ENCODE peak calls at places on chromosomes 12 and 14, in six cellular contexts. X, K, N, H, C and O are unnamed samples.

GRCh38 chr12:114682920-114683708 is 861 bp downstream of the TBX3 start:
- DNase-seq in C (no peak), X (no peak), N (peak), K (no peak), H (no peak), O (peak)

GRCh38 chr14:99123208-99123870 is 148.7 kb downstream of the BCL11B start:
- DNase-seq in N (no peak), X (no peak), H (peak), C (no peak), K (no peak), O (peak)

GRCh38 chr12:110345176-110345651 is 58.3 kb downstream of the ANAPC7 start:
- DNase-seq in H (no peak), K (peak), X (peak), N (peak), C (no peak), O (no peak)

GRCh38 chr14:77406718-77407117 is 16.6 kb downstream of the NOXRED1 start:
- DNase-seq in X (no peak), N (no peak), H (no peak), K (no peak), C (no peak), O (no peak)

GRCh38 chr14:96245710-96246534 is 10.1 kb upstream of the BDKRB1 start:
- DNase-seq in N (no peak), X (no peak), C (no peak), H (no peak), K (no peak), O (no peak)

GRCh38 chr12:93922583-93923006 is 225.8 kb upstream of the PLXNC1 start:
- DNase-seq in C (no peak), N (no peak), X (no peak), H (no peak), K (no peak), O (no peak)

GRCh38 chr14:100734031-100734990 is 7.6 kb downstream of the DLK1 start:
- DNase-seq in X (no peak), H (peak), N (no peak), C (no peak), K (no peak), O (no peak)

GRCh38 chr14:75578786-75579781 is 664 bp downstream of the FLVCR2 start:
- DNase-seq in N (peak), C (no peak), H (peak), X (no peak), K (peak), O (no peak)

GRCh38 chr14:74599201-74599809 is 12.7 kb downstream of the LTBP2 start:
- DNase-seq in X (no peak), H (no peak), N (no peak), K (no peak), C (no peak), O (no peak)

GRCh38 chr14:32352631-32353030 is 23.5 kb downstream of the AKAP6 start:
- DNase-seq in C (no peak), K (no peak), N (no peak), H (no peak), X (no peak), O (no peak)

GRCh38 chr14:77660754-77661153 is 44.3 kb upstream of the SPTLC2 start:
- DNase-seq in N (no peak), C (no peak), H (no peak), K (no peak), X (no peak), O (no peak)

GRCh38 chr12:103762473-103762872 is 78.6 kb downstream of the NT5DC3 start:
- DNase-seq in N (no peak), H (no peak), K (no peak), X (no peak), C (no peak), O (no peak)

GRCh38 chr14:32508281-32508680 is 179.2 kb downstream of the AKAP6 start:
- DNase-seq in H (no peak), X (no peak), N (no peak), C (no peak), K (no peak), O (no peak)

GRCh38 chr14:22928237-22929103 is 706 bp downstream of the PRMT5 start:
- DNase-seq in N (no peak), X (no peak), K (no peak), C (no peak), H (no peak), O (no peak)

GRCh38 chr14:90319173-90319572 is 12.6 kb downstream of the NRDE2 start:
- DNase-seq in K (no peak), X (no peak), N (no peak), C (no peak), H (no peak), O (no peak)

GRCh38 chr12:95829395-95829794 is 29.4 kb upstream of the SNRPF start:
- DNase-seq in N (no peak), X (no peak), H (no peak), K (no peak), C (no peak), O (no peak)

GRCh38 chr12:39427360-39427808 is 15.5 kb downstream of the KIF21A start:
- DNase-seq in K (no peak), C (no peak), X (no peak), H (no peak), N (no peak), O (no peak)

GRCh38 chr14:69135133-69135532 is 17.8 kb downstream of the DCAF5 start:
- DNase-seq in C (no peak), X (no peak), H (no peak), K (no peak), N (no peak), O (no peak)

GRCh38 chr14:70660967-70661871 is 19.5 kb downstream of the TTC9 start:
- DNase-seq in H (no peak), X (no peak), K (no peak), C (peak), N (peak), O (peak)

GRCh38 chr14:85437143-85437542 is 92.8 kb upstream of the FLRT2 start:
- DNase-seq in C (no peak), N (no peak), H (no peak), X (no peak), K (no peak), O (no peak)

DNA sequence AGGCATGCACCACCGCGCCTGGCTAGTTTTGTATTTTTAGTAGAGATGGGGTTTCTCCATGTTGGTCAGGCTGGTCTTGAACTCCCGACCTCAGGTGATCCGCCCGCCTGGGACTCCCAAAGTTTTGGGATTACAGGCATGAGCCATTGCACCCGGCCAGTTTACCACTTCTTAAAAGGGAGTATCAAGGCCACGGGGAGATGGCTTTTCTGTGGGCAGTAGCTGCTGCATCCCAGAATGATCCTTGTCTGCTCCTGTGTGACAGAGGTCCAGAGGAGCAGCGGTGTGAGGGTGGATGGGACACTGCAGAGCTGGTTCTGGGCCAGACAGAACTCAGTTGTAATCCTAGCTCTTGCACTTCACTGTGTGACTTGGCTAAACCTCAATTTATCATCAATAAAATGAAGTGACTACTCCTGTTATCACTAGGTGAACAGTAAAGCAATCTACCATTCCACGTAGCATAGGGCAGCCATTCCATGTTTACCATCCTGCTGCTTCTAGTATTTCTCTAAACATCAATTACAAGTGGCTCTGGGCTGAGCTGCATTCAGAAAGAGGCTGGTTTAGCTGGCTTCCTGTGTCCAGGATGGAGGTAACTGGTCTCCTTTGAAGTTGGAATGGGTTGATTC is 3.0 kb upstream of the NPFF start:
- DNase-seq in C (no peak), K (no peak), X (no peak), N (no peak), H (peak), O (no peak)
- TF ChIP-seq POLR2AphosphoS5 in C (no peak), K (no peak), X (no peak), N (no peak), H (no peak), O (no peak)

DNA sequence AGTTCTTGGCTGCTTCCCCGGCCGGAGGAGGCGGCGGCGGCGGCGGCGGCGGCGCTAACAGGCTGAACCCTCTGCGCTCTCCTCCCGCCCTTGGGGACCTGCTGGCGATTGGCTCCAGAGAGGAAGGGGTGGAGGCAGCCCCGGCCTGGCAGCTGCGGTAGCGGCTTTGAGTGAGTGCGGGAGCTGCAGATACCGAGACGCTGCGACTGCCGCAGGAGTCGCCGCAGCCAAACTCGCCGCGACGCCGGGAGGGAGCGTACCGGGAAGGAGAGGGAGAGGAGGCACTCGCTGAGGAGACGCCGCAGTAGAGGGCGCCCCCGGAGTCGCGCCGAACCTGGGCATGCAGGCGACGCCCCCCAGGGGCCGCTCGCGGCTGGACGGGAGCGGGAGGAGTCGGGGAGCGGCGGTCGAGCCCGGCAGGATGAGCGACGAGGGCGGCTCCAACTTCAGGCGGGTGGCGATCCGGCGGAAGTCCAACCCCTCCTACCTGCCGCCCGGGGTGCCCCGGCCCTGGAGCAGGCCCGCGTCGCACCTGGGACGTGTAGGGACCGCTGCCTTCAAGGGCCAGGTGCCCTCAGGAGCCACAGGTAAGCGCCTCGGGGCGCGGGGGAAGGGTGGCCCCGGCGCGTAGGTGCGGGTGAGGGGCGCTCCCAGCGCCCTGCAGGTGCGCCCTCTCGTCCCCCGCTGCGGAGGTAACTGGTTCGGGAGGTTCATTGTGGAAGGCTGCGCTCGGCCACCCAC is at the start of gene FGD4:
- DNase-seq in N (peak), K (peak), X (peak), H (peak), C (no peak), O (peak)
- TF ChIP-seq EP300 in N (no peak), K (no peak), X (no peak), H (no peak), C (no peak), O (no peak)

DNA sequence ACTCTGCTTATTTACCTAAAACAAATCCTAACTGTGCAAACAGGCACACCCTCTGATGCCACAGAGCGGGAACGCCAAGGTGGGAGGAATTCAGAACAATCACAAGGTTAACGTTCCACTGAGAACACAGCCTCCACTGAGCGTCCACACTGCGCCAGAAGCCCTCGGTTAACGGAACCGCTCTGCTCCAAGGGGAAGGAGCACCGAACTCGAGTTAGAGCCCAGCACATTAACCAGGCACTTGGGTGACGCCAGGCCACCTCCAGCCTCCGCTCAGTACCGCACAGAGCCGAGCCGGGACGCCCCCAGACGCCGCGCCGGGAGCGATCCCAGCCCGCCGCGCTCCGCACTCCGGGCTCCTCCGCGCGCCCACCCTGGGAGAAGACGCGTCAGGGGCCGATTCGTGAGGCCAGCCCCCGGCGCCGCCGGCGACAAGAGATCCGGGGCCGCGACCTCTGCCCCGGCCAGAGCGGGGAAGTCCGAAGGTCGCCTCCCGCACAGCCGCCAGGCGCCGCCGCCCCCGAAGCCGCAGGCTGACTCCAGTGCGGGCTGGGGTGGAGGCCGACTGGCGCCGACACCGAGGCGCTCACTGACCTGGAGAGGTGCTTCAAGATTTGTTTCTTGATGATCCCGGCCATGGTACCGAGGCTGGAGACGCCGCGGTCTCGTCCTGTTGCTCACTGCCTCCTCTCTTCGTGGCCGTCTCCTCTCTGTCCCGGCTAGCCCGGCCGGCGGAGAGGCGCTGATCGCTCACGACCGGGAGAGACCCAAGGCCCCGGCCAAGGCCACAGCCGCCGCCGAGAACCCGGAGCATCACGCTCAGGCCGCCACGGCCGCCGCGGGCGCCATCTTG is 450 bp downstream of the BLTP3B start:
- DNase-seq in X (no peak), N (peak), C (no peak), H (peak), K (peak), O (peak)
- TF ChIP-seq POLR2AphosphoS5 in X (no peak), N (peak), C (peak), H (peak), K (peak), O (peak)

DNA sequence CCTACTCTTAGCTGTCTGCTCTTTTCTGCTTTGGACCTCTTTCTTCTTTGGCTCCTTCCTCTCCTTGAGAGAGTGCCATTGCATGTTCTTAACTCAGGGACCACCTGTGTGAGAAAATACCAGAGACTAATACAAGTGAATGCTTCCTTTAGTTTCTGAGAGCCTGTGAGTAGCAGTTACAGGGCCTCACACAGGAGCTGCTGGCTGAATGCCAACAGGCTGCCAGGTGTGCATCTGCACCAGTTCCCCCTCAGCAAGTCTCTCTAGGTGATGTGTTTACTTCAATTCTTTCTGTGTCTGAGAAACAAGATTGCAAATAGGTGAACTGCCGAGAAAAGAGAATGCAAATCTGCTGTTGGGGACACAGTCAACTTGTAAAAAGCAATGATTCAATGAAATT is 108.2 kb downstream of the STXBP6 start:
- DNase-seq in H (no peak), N (peak), C (no peak), K (no peak), X (no peak), O (peak)
- TF ChIP-seq EP300 in H (no peak), N (no peak), C (no peak), K (no peak), X (no peak), O (no peak)